ENCODE peak calls at places on chromosomes 3 and 15, in eight cellular contexts. B is sigmoid colon; X is stimulated activated naive CD4-positive, alpha-beta T cell treated with Interleukin-2 at 50 U/mL for 16 hours; L is GM23248; R is activated T-helper 1 cell treated with anti-CD3 and anti-CD28 coated beads, Interleukin-2, amount 50 U/mL, for 16 hours; V is DMS 273 treated with DMSO at 0.1 percent for 48 hours; O is fibroblast of mammary gland; C is ureter. M is an unnamed sample.

GRCh38 chr3:160722331-160722730 is 33.7 kb upstream of the PPM1L start:
- DNase-seq in R (no peak), C (no peak), X (no peak), V (no peak), B (no peak), L (no peak), O (no peak), M (no peak)

GRCh38 chr3:115475178-115476041 is 147.9 kb upstream of the GAP43 start:
- DNase-seq in O (no peak), X (no peak), V (no peak), B (no peak), L (no peak), C (no peak), R (no peak), M (no peak)

GRCh38 chr15:75025548-75026260 is 2.3 kb downstream of the PPCDC start:
- DNase-seq in C (no peak), R (no peak), L (no peak), B (no peak), V (no peak), X (no peak), O (no peak), M (no peak)

GRCh38 chr15:32643907-32644445 is 2.5 kb downstream of the SCG5 start:
- DNase-seq in L (peak; percentile 50), C (no peak), O (no peak), X (no peak), B (no peak), V (no peak), R (no peak), M (no peak)

GRCh38 chr15:78943692-78944091 is 1.2 kb downstream of the CTSH start:
- DNase-seq in C (no peak), L (no peak), B (no peak), X (no peak), V (no peak), O (no peak), R (no peak), M (no peak)

GRCh38 chr15:31870336-31871158 is 159.8 kb upstream of the CHRNA7 start:
- DNase-seq in L (peak; percentile 90), C (peak; percentile 87), X (peak; percentile 72), B (peak; percentile 89), V (peak; percentile 73), O (peak; percentile 60), R (peak; percentile 58), M (peak; percentile 84)

GRCh38 chr3:153215971-153216370 is 53.9 kb downstream of the RAP2B start:
- DNase-seq in R (no peak), L (peak; percentile 29), C (no peak), B (no peak), O (peak; percentile 83), V (no peak), X (no peak), M (no peak)

GRCh38 chr3:105647047-105647446 is 221.8 kb downstream of the CBLB start:
- DNase-seq in V (no peak), X (no peak), C (no peak), L (peak; percentile 91), R (no peak), B (no peak), O (peak; percentile 94), M (no peak)

GRCh38 chr3:14523792-14524191 is 16.4 kb downstream of the GRIP2 start:
- DNase-seq in C (no peak), V (no peak), L (peak; percentile 25), O (peak; percentile 66), X (no peak), R (no peak), B (peak; percentile 39), M (no peak)

GRCh38 chr15:98658831-98659699 is 10.7 kb downstream of the IGF1R start:
- DNase-seq in O (peak; percentile 59), V (no peak), C (no peak), B (no peak), L (peak; percentile 74), X (peak; percentile 6), R (no peak), M (no peak)

GRCh38 chr15:29053006-29053405 is 167.2 kb downstream of the APBA2 start:
- DNase-seq in R (no peak), V (no peak), B (no peak), C (no peak), L (no peak), X (no peak), O (no peak), M (no peak)

GRCh38 chr3:128217702-128218475 is 64.6 kb downstream of the EEFSEC start:
- DNase-seq in V (no peak), O (peak; percentile 6), L (no peak), R (no peak), C (no peak), X (no peak), B (no peak), M (no peak)

GRCh38 chr3:16448691-16449090 is 64.8 kb downstream of the RFTN1 start:
- DNase-seq in C (peak; percentile 64), L (peak; percentile 98), R (no peak), X (peak; percentile 3), V (no peak), O (peak; percentile 97), B (peak; percentile 86), M (no peak)

GRCh38 chr15:85412956-85413854 is 32.8 kb downstream of the AKAP13 start:
- DNase-seq in B (peak; percentile 85), R (peak; percentile 41), O (peak; percentile 96), L (peak; percentile 94), C (peak; percentile 66), V (no peak), X (peak; percentile 70), M (peak; percentile 45)

GRCh38 chr3:133937756-133938601 is 42.3 kb upstream of the RAB6B start:
- DNase-seq in C (no peak), L (peak; percentile 85), X (no peak), B (peak; percentile 36), R (no peak), V (no peak), O (peak; percentile 83), M (no peak)

GRCh38 chr15:80997692-80998091 is 3.0 kb upstream of the TLNRD1 start:
- DNase-seq in L (no peak), C (no peak), B (no peak), O (no peak), X (no peak), R (no peak), V (no peak), M (no peak)

GRCh38 chr3:33884204-33884561 is 85.8 kb downstream of the PDCD6IP start:
- DNase-seq in L (peak; percentile 28), R (no peak), O (peak; percentile 59), V (no peak), B (no peak), C (no peak), X (no peak), M (no peak)

GRCh38 chr3:127384717-127385539 is 97.1 kb upstream of the PRR20G start:
- DNase-seq in L (no peak), X (no peak), B (no peak), C (no peak), R (no peak), O (no peak), V (no peak), M (no peak)

GRCh38 chr15:22980189-22981136 is at the start of gene CYFIP1:
- DNase-seq in L (peak; percentile 92), V (no peak), O (peak; percentile 80), B (peak; percentile 93), X (no peak), C (peak; percentile 89), R (no peak), M (peak; percentile 92)

GRCh38 chr3:99637381-99638111 is 848 bp upstream of the COL8A1 start:
- DNase-seq in L (peak; percentile 82), V (no peak), B (no peak), X (no peak), O (peak; percentile 83), C (no peak), R (no peak), M (no peak)

GRCh38 chr3:25618043-25618442 is 46.7 kb downstream of the TOP2B start:
- DNase-seq in B (no peak), O (no peak), V (no peak), R (no peak), X (no peak), L (no peak), C (no peak), M (no peak)

GRCh38 chr15:82881747-82882146 is 70.8 kb downstream of the HOMER2 start:
- DNase-seq in B (no peak), C (no peak), L (no peak), X (no peak), V (no peak), R (no peak), O (no peak), M (no peak)

GRCh38 chr3:109685084-109686079 is 348.0 kb upstream of the DPPA4 start:
- DNase-seq in X (no peak), B (peak; percentile 94), V (no peak), R (no peak), L (peak; percentile 100), C (peak; percentile 89), O (peak; percentile 99), M (peak; percentile 78)

GRCh38 chr15:94792166-94792565 is 560.8 kb downstream of the MCTP2 start:
- DNase-seq in L (no peak), X (no peak), C (no peak), O (peak; percentile 0), B (no peak), R (no peak), V (no peak), M (no peak)

GRCh38 chr15:68431792-68432401 is at the start of gene ITGA11:
- DNase-seq in O (no peak), B (peak; percentile 74), R (no peak), X (no peak), L (peak; percentile 87), C (peak; percentile 74), V (peak; percentile 18), M (peak; percentile 72)

GRCh38 chr15:37076543-37076942 is 23.8 kb downstream of the MEIS2 start:
- DNase-seq in L (peak; percentile 65), B (no peak), C (no peak), X (no peak), V (no peak), O (peak; percentile 80), R (no peak), M (no peak)